ENCODE peak calls at places on chromosomes 3 and 15, in four cellular contexts. G, R, H and P are unnamed samples.

GRCh38 chr3:147422934-147423599 is 13.9 kb downstream of the ZIC1 start:
- DNase-seq in R (no peak), H (no peak), G (no peak), P (no peak)

GRCh38 chr3:120688121-120688520 is 6.1 kb upstream of the HGD start:
- DNase-seq in G (peak), R (no peak), H (no peak), P (peak)

GRCh38 chr3:127629462-127630403 is 748 bp downstream of the PODXL2 start:
- DNase-seq in R (peak), G (no peak), H (no peak), P (no peak)

GRCh38 chr15:92163641-92164040 is 230.0 kb upstream of the ST8SIA2 start:
- DNase-seq in G (no peak), R (no peak), H (no peak), P (no peak)

GRCh38 chr3:13877911-13878710 is 1.8 kb downstream of the WNT7A start:
- DNase-seq in G (no peak), H (peak), R (no peak), P (no peak)

GRCh38 chr3:59570816-59571215 is 521.0 kb upstream of the CFAP20DC start:
- DNase-seq in R (no peak), H (no peak), G (no peak), P (no peak)

GRCh38 chr3:111173328-111173900 is 101.8 kb downstream of the NECTIN3 start:
- DNase-seq in G (no peak), R (no peak), H (no peak), P (no peak)

GRCh38 chr15:62362608-62363007 is 197.5 kb upstream of the C2CD4B start:
- DNase-seq in G (no peak), R (no peak), H (no peak), P (no peak)

GRCh38 chr3:38149701-38150100 is 11.2 kb downstream of the MYD88 start:
- DNase-seq in R (no peak), H (no peak), G (no peak), P (no peak)

GRCh38 chr3:167978071-167978470 is 117.7 kb downstream of the GOLIM4 start:
- DNase-seq in G (no peak), H (peak), R (no peak), P (no peak)

GRCh38 chr15:31465083-31465955 is 138.7 kb downstream of the KLF13 start:
- DNase-seq in H (no peak), G (no peak), R (no peak), P (no peak)

GRCh38 chr15:89127054-89127702 is 38.9 kb downstream of the ABHD2 start:
- DNase-seq in H (no peak), G (no peak), R (no peak), P (no peak)

GRCh38 chr3:129357616-129358015 is 70.8 kb downstream of the EFCAB12 start:
- DNase-seq in R (no peak), G (no peak), H (no peak), P (no peak)

GRCh38 chr3:138479355-138479964 is 45.0 kb downstream of the ESYT3 start:
- DNase-seq in G (no peak), R (no peak), H (peak), P (peak)

GRCh38 chr3:5276953-5277352 is 89.4 kb downstream of the EDEM1 start:
- DNase-seq in G (no peak), H (no peak), R (no peak), P (no peak)

GRCh38 chr3:102460579-102460978 is 25.8 kb downstream of the ZPLD1 start:
- DNase-seq in R (no peak), G (no peak), H (no peak), P (no peak)

GRCh38 chr15:34616613-34617012 is 33.2 kb upstream of the GOLGA8B start:
- DNase-seq in G (no peak), R (no peak), H (peak), P (no peak)

GRCh38 chr15:63915888-63916731 is 82.4 kb upstream of the HERC1 start:
- DNase-seq in G (no peak), H (peak), R (no peak), P (no peak)

GRCh38 chr3:150675587-150675986 is 28.1 kb downstream of the ERICH6 start:
- DNase-seq in H (no peak), G (no peak), R (no peak), P (no peak)

GRCh38 chr3:86895202-86895601 is 95.7 kb downstream of the VGLL3 start:
- DNase-seq in R (no peak), H (no peak), G (no peak), P (no peak)

GRCh38 chr15:69854521-69855171 is 243.1 kb downstream of the TLE3 start:
- DNase-seq in H (no peak), G (no peak), R (no peak), P (no peak)

GRCh38 chr3:106006571-106006970 is 137.8 kb upstream of the CBLB start:
- DNase-seq in G (no peak), R (no peak), H (no peak), P (no peak)

GRCh38 chr3:187533797-187534196 is 136.4 kb downstream of the SST start:
- DNase-seq in R (no peak), G (no peak), H (no peak), P (no peak)

GRCh38 chr3:37492977-37493471 is 318.6 kb upstream of the LRRFIP2 start:
- DNase-seq in H (no peak), R (peak), G (no peak), P (no peak)

GRCh38 chr3:192259661-192260060 is 467.7 kb downstream of the FGF12 start:
- DNase-seq in G (no peak), H (no peak), R (no peak), P (no peak)

DNA sequence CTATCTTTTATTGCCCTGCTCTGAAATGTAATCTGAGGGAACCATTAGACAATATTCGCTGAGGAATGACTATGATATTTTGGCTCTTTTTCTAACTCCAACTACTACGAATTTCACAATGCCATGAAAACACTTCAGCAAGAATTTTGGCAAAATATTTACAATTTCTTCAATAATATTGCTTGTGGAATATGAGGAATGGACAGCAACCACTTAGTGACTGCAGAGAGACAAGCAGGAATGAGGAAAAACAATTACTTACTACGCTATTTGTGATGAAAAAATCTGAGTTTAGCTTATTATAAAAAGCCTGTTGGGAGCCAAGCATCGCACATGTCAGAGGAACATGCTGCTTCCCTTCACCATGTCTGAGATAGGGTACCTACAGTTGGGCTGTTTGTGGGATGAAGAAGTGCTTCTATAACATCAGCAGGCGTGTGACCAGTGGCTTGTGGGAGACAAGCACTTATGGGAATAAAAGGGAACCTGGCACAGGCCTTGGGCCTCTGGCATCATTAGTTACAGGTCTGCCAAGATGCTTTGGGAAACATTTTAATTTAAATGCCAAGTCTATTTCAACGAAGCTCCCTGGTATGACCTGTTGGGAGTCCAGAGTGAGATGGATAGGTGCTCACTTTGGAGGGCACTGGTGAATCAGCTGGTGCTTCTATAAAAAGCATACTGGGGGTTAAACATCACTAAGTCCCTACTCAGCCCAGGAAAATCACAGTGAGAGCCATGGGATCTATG is 2.7 kb upstream of the PLCL2 start:
- DNase-seq in G (no peak), H (no peak), R (no peak), P (no peak)
- TF ChIP-seq POLR2AphosphoS5 in G (no peak), H (no peak), R (no peak), P (no peak)

DNA sequence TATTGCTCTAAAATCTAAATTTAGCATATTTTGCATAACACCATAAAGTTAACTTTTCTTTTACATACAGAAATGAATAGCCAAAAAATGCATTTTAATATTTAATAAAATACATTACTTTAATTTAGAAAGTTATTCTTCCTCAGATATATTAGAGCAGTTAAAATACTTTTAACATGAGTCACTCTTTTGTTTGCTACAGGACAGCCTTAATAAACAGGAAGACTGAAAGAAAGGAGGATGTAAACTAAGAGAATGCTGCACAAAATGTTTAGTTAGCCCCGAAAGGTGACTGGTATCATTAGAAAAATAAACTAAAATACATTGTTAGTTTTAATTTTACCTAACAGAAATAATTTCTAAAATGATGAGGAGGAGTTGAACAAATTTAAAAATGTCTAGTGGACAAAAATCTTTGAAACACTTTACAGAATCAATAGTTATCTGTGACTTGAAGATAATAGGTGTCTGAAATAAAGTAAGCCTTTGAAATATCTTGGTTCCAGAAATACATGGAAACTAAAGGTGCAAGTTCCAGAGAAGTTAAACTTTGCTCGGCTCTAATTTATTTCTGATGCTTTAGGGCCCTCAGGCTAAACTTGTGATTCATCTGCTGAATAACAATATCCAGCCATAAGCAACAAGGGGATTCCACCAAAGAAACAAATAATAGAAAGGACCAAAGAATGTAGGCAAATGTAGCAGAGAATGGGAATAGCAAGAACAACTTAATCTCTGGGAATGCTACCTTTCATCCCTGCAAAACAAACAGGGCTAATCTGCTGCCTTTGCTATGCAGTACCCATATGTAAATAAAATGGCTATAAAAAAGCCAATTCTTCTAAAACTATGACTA is 138.3 kb upstream of the UBP1 start:
- DNase-seq in G (no peak), R (no peak), H (no peak), P (no peak)
- TF ChIP-seq SPI1 in G (no peak), R (no peak), H (no peak), P (no peak)

DNA sequence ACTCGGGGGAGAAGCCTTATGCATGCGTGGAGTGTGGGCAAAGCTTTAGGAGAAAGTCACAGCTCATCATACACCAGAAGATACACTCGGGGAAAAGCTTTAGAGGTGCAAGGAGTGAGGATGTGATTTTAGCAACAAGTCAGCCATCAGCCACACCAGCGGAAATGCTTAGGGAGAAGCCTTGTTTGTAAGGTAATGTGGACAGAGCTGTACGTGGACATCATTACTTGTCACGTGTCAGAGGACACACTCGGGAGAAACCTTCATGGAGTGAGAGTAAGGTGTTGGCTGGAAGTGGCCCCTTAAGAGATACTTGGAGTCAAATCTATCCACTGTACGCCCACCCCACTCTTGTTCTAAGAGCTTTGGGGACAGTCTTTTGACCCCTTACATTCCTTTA is 28.7 kb downstream of the ZNF589 start:
- DNase-seq in H (no peak), R (no peak), G (no peak), P (no peak)
- TF ChIP-seq POLR2AphosphoS5 in H (no peak), R (no peak), G (no peak), P (no peak)

DNA sequence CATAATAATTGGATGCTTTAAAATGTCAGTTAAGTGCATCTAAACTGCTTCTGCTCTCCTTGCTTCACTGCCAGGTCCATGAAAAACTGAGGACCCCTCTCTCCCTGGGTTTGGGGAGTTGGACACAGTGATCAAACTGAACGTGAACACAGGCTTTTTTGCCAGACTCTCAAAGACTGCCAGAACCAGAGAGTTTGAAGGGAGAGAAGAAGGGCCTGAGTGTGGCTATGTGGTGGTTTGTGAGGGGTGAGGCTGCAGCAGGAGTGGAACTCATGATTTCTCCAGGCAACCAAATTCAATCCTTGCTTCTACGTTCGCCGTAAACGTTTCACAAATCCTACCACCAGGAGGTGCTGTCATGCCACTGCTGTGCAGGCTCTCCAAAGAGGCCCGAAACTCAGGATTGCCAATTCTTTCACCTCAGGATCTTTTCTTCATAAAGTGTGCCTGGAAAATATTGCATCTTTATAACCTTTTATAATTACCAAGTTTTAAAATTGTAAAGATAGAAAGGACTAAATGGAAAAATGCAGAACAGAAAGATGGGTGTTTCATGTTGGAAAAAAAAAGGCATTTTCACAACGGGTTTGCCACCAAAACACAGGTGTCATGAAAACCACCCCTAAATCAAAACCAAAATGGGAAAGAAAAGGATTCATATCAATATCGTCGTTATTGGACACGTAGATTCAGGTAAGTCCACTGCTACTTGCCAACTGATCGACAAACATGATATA is 19.7 kb downstream of the TM4SF4 start:
- DNase-seq in G (no peak), R (peak), H (peak), P (peak)
- TF ChIP-seq SPI1 in G (no peak), R (no peak), H (no peak), P (no peak)

GRCh38 chr3:107346559-107346958 is 30.7 kb upstream of the CCDC54 start:
- DNase-seq in G (no peak), R (no peak), H (no peak), P (no peak)
- TF ChIP-seq POLR2AphosphoS5 in G (no peak), R (no peak), H (no peak), P (no peak)